ENCODE peak calls at places on chromosomes 6 and 20, in four cellular contexts. One of them, this sample, is unnamed. For H3K4me1, the result is how much of the 10 kb centered on the place peaks cover.

GRCh38 chr6:165055231-165055630 is 254.2 kb downstream of the C6orf118 start:
- DNase-seq in mammary epithelial cell: no peak
- DNase-seq in psoas muscle: no peak
- DNase-seq in endothelial cell of umbilical vein: no peak
- DNase-seq in this sample: no peak

GRCh38 chr20:14885661-14886060 is 548.2 kb upstream of the FLRT3 start:
- DNase-seq in mammary epithelial cell: no peak
- DNase-seq in psoas muscle: no peak
- DNase-seq in endothelial cell of umbilical vein: no peak
- DNase-seq in this sample: no peak

GRCh38 chr6:30206152-30206551 is 7.1 kb downstream of the TRIM26 start:
- DNase-seq in mammary epithelial cell: no peak
- DNase-seq in psoas muscle: no peak
- DNase-seq in endothelial cell of umbilical vein: no peak
- DNase-seq in this sample: no peak

GRCh38 chr6:31820051-31820389 is 4.7 kb downstream of the HSPA1A start:
- DNase-seq in mammary epithelial cell: no peak
- DNase-seq in psoas muscle: no peak
- DNase-seq in endothelial cell of umbilical vein: no peak
- DNase-seq in this sample: no peak

GRCh38 chr6:16922282-16922681 is 161.0 kb upstream of the ATXN1 start:
- DNase-seq in mammary epithelial cell: no peak
- DNase-seq in psoas muscle: no peak
- DNase-seq in endothelial cell of umbilical vein: no peak
- DNase-seq in this sample: no peak

GRCh38 chr6:34791842-34792604 is at the start of gene BLTP3A:
- DNase-seq in mammary epithelial cell: peak
- DNase-seq in psoas muscle: peak
- DNase-seq in endothelial cell of umbilical vein: peak
- DNase-seq in this sample: peak

GRCh38 chr6:69768664-69769063 is 28.1 kb downstream of the LMBRD1 start:
- DNase-seq in mammary epithelial cell: no peak
- DNase-seq in psoas muscle: no peak
- DNase-seq in endothelial cell of umbilical vein: no peak
- DNase-seq in this sample: no peak

GRCh38 chr6:29696147-29697129 is 15.5 kb upstream of the ZFP57 start:
- DNase-seq in mammary epithelial cell: peak
- DNase-seq in psoas muscle: no peak
- DNase-seq in endothelial cell of umbilical vein: no peak
- DNase-seq in this sample: no peak

DNA sequence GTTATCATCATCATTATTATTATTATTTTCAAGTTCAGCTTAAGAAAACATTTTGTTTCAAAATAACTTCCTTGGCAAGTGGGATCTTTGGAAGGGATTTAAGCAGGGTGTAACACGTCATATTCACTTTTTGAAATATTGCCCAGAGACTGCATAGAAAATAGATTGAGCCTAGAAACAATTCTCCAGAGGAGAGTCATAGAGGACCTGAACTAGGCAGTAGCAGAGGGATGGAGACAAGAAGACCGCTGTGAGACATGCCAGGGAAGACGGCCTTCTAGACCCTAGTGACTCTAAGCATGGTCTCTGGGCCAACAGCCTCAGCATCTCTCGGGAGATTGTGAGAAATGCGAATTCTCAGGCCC is 55.5 kb downstream of the EDN1 start:
- DNase-seq in mammary epithelial cell: no peak
- DNase-seq in psoas muscle: no peak
- DNase-seq in endothelial cell of umbilical vein: no peak
- DNase-seq in this sample: no peak
- H3K4me1 ChIP-seq in mammary epithelial cell: under half
- H3K4me1 ChIP-seq in psoas muscle: under half
- H3K4me1 ChIP-seq in endothelial cell of umbilical vein: under half
- H3K4me1 ChIP-seq in this sample: under half

DNA sequence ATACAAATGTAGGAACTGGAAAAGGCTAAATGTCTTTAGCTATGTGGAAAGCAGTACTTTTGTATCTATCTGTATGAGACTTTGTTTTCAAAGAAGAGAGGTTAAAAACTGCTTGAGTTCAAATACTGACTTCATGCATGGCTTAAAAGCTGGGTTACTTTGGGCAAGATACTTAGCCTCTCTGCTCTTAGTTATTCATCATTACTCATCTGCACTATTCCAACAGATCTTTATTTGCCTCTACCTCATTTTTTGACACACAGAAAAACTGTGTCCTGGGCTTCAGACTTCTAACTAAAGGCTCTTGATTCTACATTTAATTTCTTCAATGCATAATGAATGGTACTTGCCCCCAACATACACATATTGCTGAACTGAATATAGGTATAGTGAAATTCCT is 114.8 kb downstream of the DST start:
- DNase-seq in mammary epithelial cell: no peak
- DNase-seq in psoas muscle: no peak
- DNase-seq in endothelial cell of umbilical vein: no peak
- DNase-seq in this sample: no peak
- H3K4me1 ChIP-seq in mammary epithelial cell: under half
- H3K4me1 ChIP-seq in psoas muscle: under half
- H3K4me1 ChIP-seq in endothelial cell of umbilical vein: under half
- H3K4me1 ChIP-seq in this sample: under half

GRCh38 chr6:15480546-15480945 is 182.3 kb downstream of the DTNBP1 start:
- DNase-seq in mammary epithelial cell: no peak
- DNase-seq in psoas muscle: no peak
- DNase-seq in endothelial cell of umbilical vein: no peak
- DNase-seq in this sample: no peak
- H3K4me1 ChIP-seq in mammary epithelial cell: under half
- H3K4me1 ChIP-seq in psoas muscle: half or more
- H3K4me1 ChIP-seq in endothelial cell of umbilical vein: under half
- H3K4me1 ChIP-seq in this sample: under half

GRCh38 chr20:50110141-50111047 is 2.6 kb downstream of the UBE2V1 start:
- DNase-seq in mammary epithelial cell: peak
- DNase-seq in psoas muscle: no peak
- DNase-seq in endothelial cell of umbilical vein: peak
- DNase-seq in this sample: no peak
- H3K4me1 ChIP-seq in mammary epithelial cell: under half
- H3K4me1 ChIP-seq in psoas muscle: half or more
- H3K4me1 ChIP-seq in endothelial cell of umbilical vein: half or more
- H3K4me1 ChIP-seq in this sample: under half

GRCh38 chr20:23084845-23085355 is 1.2 kb downstream of the CD93 start:
- DNase-seq in mammary epithelial cell: no peak
- DNase-seq in psoas muscle: no peak
- DNase-seq in endothelial cell of umbilical vein: peak
- DNase-seq in this sample: no peak

GRCh38 chr20:23084282-23084844 is 1.8 kb downstream of the CD93 start:
- DNase-seq in mammary epithelial cell: no peak
- DNase-seq in psoas muscle: no peak
- DNase-seq in endothelial cell of umbilical vein: peak
- DNase-seq in this sample: no peak

GRCh38 chr20:23086931-23087411 is 847 bp upstream of the CD93 start:
- DNase-seq in mammary epithelial cell: no peak
- DNase-seq in psoas muscle: peak
- DNase-seq in endothelial cell of umbilical vein: peak
- DNase-seq in this sample: peak

GRCh38 chr20:23086056-23086551 is at the start of gene CD93:
- DNase-seq in mammary epithelial cell: no peak
- DNase-seq in psoas muscle: no peak
- DNase-seq in endothelial cell of umbilical vein: peak
- DNase-seq in this sample: peak

GRCh38 chr20:23085415-23086055 is 589 bp downstream of the CD93 start:
- DNase-seq in mammary epithelial cell: no peak
- DNase-seq in psoas muscle: no peak
- DNase-seq in endothelial cell of umbilical vein: no peak
- DNase-seq in this sample: no peak
- H3K4me1 ChIP-seq in mammary epithelial cell: under half
- H3K4me1 ChIP-seq in psoas muscle: under half
- H3K4me1 ChIP-seq in endothelial cell of umbilical vein: half or more
- H3K4me1 ChIP-seq in this sample: under half

GRCh38 chr6:24901698-24902328 is 33.9 kb downstream of the RIPOR2 start:
- DNase-seq in mammary epithelial cell: no peak
- DNase-seq in psoas muscle: no peak
- DNase-seq in endothelial cell of umbilical vein: no peak
- DNase-seq in this sample: no peak

GRCh38 chr6:24905485-24905884 is 30.3 kb downstream of the RIPOR2 start:
- DNase-seq in mammary epithelial cell: no peak
- DNase-seq in psoas muscle: no peak
- DNase-seq in endothelial cell of umbilical vein: no peak
- DNase-seq in this sample: no peak

GRCh38 chr6:24902782-24903181 is 33.0 kb downstream of the RIPOR2 start:
- DNase-seq in mammary epithelial cell: peak
- DNase-seq in psoas muscle: peak
- DNase-seq in endothelial cell of umbilical vein: no peak
- DNase-seq in this sample: no peak

GRCh38 chr6:24900917-24901697 is 34.7 kb downstream of the RIPOR2 start:
- DNase-seq in mammary epithelial cell: no peak
- DNase-seq in psoas muscle: no peak
- DNase-seq in endothelial cell of umbilical vein: no peak
- DNase-seq in this sample: no peak

DNA sequence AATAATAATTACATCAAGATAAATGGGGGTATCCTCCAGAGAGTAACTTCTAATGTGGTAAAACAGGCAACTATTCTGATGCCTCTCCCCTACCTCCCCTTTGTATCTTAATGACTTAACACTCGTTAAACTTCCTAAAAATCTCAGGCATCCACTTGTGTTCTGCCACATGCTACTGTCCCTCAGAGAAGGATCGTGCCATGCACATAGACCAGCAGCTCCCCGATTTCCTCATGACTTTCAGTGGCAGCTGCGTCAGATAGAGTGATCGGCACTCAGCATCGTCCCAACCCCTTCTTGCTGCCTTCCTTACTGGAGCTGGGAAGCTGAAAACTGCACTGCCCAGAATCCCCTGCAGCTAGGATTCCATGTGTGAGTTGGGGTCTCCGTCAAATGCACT is 32.1 kb downstream of the RIPOR2 start:
- DNase-seq in mammary epithelial cell: no peak
- DNase-seq in psoas muscle: no peak
- DNase-seq in endothelial cell of umbilical vein: no peak
- DNase-seq in this sample: no peak
- H3K4me1 ChIP-seq in mammary epithelial cell: under half
- H3K4me1 ChIP-seq in psoas muscle: half or more
- H3K4me1 ChIP-seq in endothelial cell of umbilical vein: under half
- H3K4me1 ChIP-seq in this sample: under half

DNA sequence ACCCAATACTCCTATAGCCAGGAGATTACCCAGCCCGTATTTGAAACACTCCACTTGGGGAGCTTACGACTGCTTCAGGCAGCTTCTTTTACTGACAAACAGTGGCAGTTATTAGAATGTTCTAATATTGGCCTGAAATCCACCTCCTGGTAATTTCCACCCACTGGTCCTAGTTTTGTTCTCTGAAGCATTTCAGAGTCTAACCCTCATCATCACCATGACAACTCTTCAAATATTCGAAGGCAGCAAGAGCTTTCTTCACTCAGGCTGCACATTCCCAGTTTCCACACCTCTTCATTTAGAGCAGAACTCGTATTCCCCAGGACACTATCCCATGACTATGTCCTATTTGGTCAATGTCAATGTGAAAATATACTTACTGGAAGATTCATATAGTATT is 325.6 kb downstream of the UBE3D start:
- DNase-seq in mammary epithelial cell: no peak
- DNase-seq in psoas muscle: no peak
- DNase-seq in endothelial cell of umbilical vein: no peak
- DNase-seq in this sample: no peak
- H3K4me1 ChIP-seq in mammary epithelial cell: under half
- H3K4me1 ChIP-seq in psoas muscle: under half
- H3K4me1 ChIP-seq in endothelial cell of umbilical vein: under half
- H3K4me1 ChIP-seq in this sample: under half

GRCh38 chr20:20366896-20367680 is 816 bp upstream of the INSM1 start:
- DNase-seq in mammary epithelial cell: no peak
- DNase-seq in psoas muscle: no peak
- DNase-seq in endothelial cell of umbilical vein: no peak
- DNase-seq in this sample: no peak
- H3K4me1 ChIP-seq in mammary epithelial cell: under half
- H3K4me1 ChIP-seq in psoas muscle: under half
- H3K4me1 ChIP-seq in endothelial cell of umbilical vein: under half
- H3K4me1 ChIP-seq in this sample: under half

GRCh38 chr20:25044660-25045342 is 13.1 kb downstream of the ACSS1 start:
- DNase-seq in mammary epithelial cell: no peak
- DNase-seq in psoas muscle: peak
- DNase-seq in endothelial cell of umbilical vein: no peak
- DNase-seq in this sample: peak
- H3K4me1 ChIP-seq in mammary epithelial cell: under half
- H3K4me1 ChIP-seq in psoas muscle: half or more
- H3K4me1 ChIP-seq in endothelial cell of umbilical vein: under half
- H3K4me1 ChIP-seq in this sample: half or more

This sample was measured in heart left ventricle.